ENCODE peak calls at places on chromosomes 2 and 18, in ten cellular contexts. Q is AML-193; C is dermis microvascular lymphatic vessel endothelial cell; K is stimulated activated CD8-positive, alpha-beta memory T cell treated with anti-CD3 and anti-CD28 coated beads, Interleukin-7, amount 100 ng/mL, for 24 hours; M is fibroblast of the conjunctiva; W is amniotic stem cell; S is HFFc6; X is lung; L is T-helper 1 cell; F is activated CD4-positive, alpha-beta T cell treated with anti-CD3 and anti-CD28 coated beads, Interleukin-2, amount 50 U/mL, for 4 hours. N is an unnamed sample.

GRCh38 chr18:77038182-77038581 is 94.4 kb downstream of the MBP start:
- DNase-seq in L (no peak), S (no peak), X (no peak), C (no peak), K (no peak), Q (no peak), F (no peak), W (no peak), M (no peak), N (no peak)

GRCh38 chr18:78630981-78631510 is 348.6 kb upstream of the SALL3 start:
- DNase-seq in S (no peak), M (no peak), Q (no peak), X (no peak), L (no peak), K (no peak), C (no peak), W (no peak), F (no peak), N (no peak)

GRCh38 chr18:42298744-42299685 is 344.0 kb downstream of the PIK3C3 start:
- DNase-seq in L (peak), Q (peak), F (peak), M (peak), C (peak), W (peak), S (peak), K (peak), X (peak), N (peak)

GRCh38 chr2:186328848-186329247 is 157.2 kb upstream of the ZC3H15 start:
- DNase-seq in L (no peak), M (peak), Q (no peak), S (no peak), C (no peak), F (no peak), W (no peak), K (no peak), X (no peak), N (no peak)

GRCh38 chr2:188322569-188323531 is 31.2 kb downstream of the GULP1 start:
- DNase-seq in Q (no peak), S (peak), K (no peak), X (no peak), C (peak), W (no peak), M (no peak), L (no peak), F (no peak), N (no peak)

GRCh38 chr2:14301331-14301730 is 331.2 kb upstream of the LRATD1 start:
- DNase-seq in L (no peak), W (no peak), K (no peak), C (no peak), M (no peak), Q (no peak), X (no peak), F (no peak), S (no peak), N (no peak)

GRCh38 chr2:25250331-25251031 is 82.1 kb upstream of the POMC start:
- DNase-seq in W (peak), Q (no peak), C (no peak), M (no peak), F (peak), K (peak), X (no peak), S (peak), L (no peak), N (no peak)

GRCh38 chr2:215394102-215394805 is 41.6 kb downstream of the FN1 start:
- DNase-seq in S (no peak), W (no peak), L (no peak), Q (peak), C (no peak), F (no peak), K (no peak), M (no peak), X (no peak), N (no peak)

GRCh38 chr2:240982821-240983281 is 15.6 kb upstream of the SNED1 start:
- DNase-seq in S (no peak), M (no peak), L (no peak), K (no peak), F (no peak), W (no peak), C (no peak), X (no peak), Q (no peak), N (no peak)

GRCh38 chr18:31954349-31954748 is 11.4 kb upstream of the TRAPPC8 start:
- DNase-seq in S (no peak), Q (no peak), X (no peak), M (no peak), K (no peak), W (no peak), F (no peak), L (no peak), C (peak), N (no peak)

GRCh38 chr2:192194866-192195547 is at the start of gene TMEFF2:
- DNase-seq in S (peak), W (peak), L (peak), Q (no peak), C (peak), F (no peak), M (peak), K (no peak), X (peak), N (no peak)

GRCh38 chr2:46547223-46548102 is 68.1 kb downstream of the TMEM247 start:
- DNase-seq in W (no peak), K (no peak), C (no peak), Q (peak), X (no peak), S (no peak), L (no peak), M (no peak), F (no peak), N (no peak)

GRCh38 chr2:43841949-43842865 is 3.4 kb downstream of the ABCG8 start:
- DNase-seq in W (no peak), X (no peak), S (no peak), F (no peak), K (no peak), L (no peak), Q (no peak), M (no peak), C (no peak), N (no peak)

GRCh38 chr2:37388074-37388473 is 43.6 kb downstream of the QPCT start:
- DNase-seq in Q (no peak), C (no peak), L (no peak), K (no peak), W (no peak), X (no peak), F (no peak), M (peak), S (peak), N (no peak)

GRCh38 chr2:168851674-168852320 is 38.4 kb downstream of the SPC25 start:
- DNase-seq in K (no peak), Q (no peak), F (no peak), L (no peak), S (peak), X (no peak), C (peak), M (peak), W (no peak), N (no peak)

GRCh38 chr2:43022896-43023295 is 203.5 kb downstream of the ZFP36L2 start:
- DNase-seq in F (no peak), Q (no peak), X (no peak), M (no peak), L (no peak), C (no peak), W (no peak), K (no peak), S (no peak), N (no peak)

GRCh38 chr2:177433402-177433801 is 40.8 kb downstream of the AGPS start:
- DNase-seq in Q (no peak), L (no peak), K (no peak), W (no peak), F (no peak), S (no peak), X (no peak), C (peak), M (no peak), N (no peak)

GRCh38 chr2:88080545-88080944 is 12.9 kb downstream of the SMYD1 start:
- DNase-seq in W (no peak), L (no peak), C (no peak), Q (no peak), S (no peak), F (no peak), M (no peak), K (no peak), X (no peak), N (no peak)

GRCh38 chr2:100793982-100794381 is 26.0 kb upstream of the NPAS2 start:
- DNase-seq in C (no peak), L (no peak), S (no peak), Q (no peak), F (no peak), K (no peak), X (no peak), M (no peak), W (no peak), N (no peak)

GRCh38 chr2:156343096-156343939 is 10.8 kb upstream of the NR4A2 start:
- DNase-seq in C (no peak), L (peak), S (no peak), W (no peak), K (no peak), Q (no peak), F (no peak), X (no peak), M (no peak), N (no peak)

GRCh38 chr2:229343661-229344060 is 72.6 kb upstream of the PID1 start:
- DNase-seq in K (no peak), C (no peak), M (no peak), F (no peak), Q (no peak), S (no peak), W (no peak), X (no peak), L (no peak), N (no peak)

GRCh38 chr2:180520206-180520605 is 460.2 kb upstream of the UBE2E3 start:
- DNase-seq in Q (no peak), W (no peak), X (no peak), L (no peak), S (peak), K (no peak), C (peak), F (no peak), M (no peak), N (no peak)

GRCh38 chr2:214699236-214699635 is 110.2 kb downstream of the BARD1 start:
- DNase-seq in W (no peak), L (no peak), S (no peak), Q (no peak), X (no peak), K (no peak), F (no peak), M (no peak), C (no peak), N (no peak)

GRCh38 chr2:118837621-118838020 is 9.8 kb downstream of the EN1 start:
- DNase-seq in K (no peak), X (no peak), C (no peak), L (no peak), S (no peak), Q (no peak), W (no peak), M (no peak), F (no peak), N (no peak)

GRCh38 chr2:46177461-46178089 is 119.6 kb upstream of the EPAS1 start:
- DNase-seq in F (no peak), C (no peak), L (peak), S (no peak), K (no peak), Q (no peak), M (no peak), W (no peak), X (no peak), N (no peak)